ENCODE peak calls at places on chromosomes 16 and 17, in nine cellular contexts. L, R, Q, M, X, B, N, O and C are unnamed samples.

GRCh38 chr17:37824534-37825485 is 80.0 kb upstream of the HNF1B start:
- DNase-seq in L (peak; percentile 92), R (peak; percentile 62), Q (no peak), M (no peak), X (no peak), B (peak; percentile 86), N (peak; percentile 57), O (no peak), C (peak; percentile 62)

GRCh38 chr16:15572329-15573001 is 70.5 kb downstream of the MARF1 start:
- DNase-seq in L (no peak), R (peak; percentile 83), Q (no peak), M (no peak), X (no peak), B (no peak), N (no peak), O (no peak), C (peak; percentile 89)

GRCh38 chr16:52912565-52913173 is 140.0 kb downstream of the CHD9NB start:
- DNase-seq in L (peak; percentile 48), R (peak; percentile 78), Q (no peak), M (peak; percentile 78), X (no peak), B (peak; percentile 69), N (peak; percentile 64), O (peak; percentile 56), C (peak; percentile 66)

GRCh38 chr16:58582971-58583765 is 46.5 kb downstream of the CNOT1 start:
- DNase-seq in L (peak; percentile 40), R (no peak), Q (no peak), M (no peak), X (no peak), B (peak; percentile 28), N (no peak), O (no peak), C (peak; percentile 39)

GRCh38 chr16:87132361-87133014 is 184.7 kb downstream of the C16orf95 start:
- DNase-seq in L (no peak), R (peak; percentile 73), Q (peak; percentile 73), M (peak; percentile 33), X (no peak), B (no peak), N (no peak), O (no peak), C (peak; percentile 47)

GRCh38 chr17:20230924-20231323 is 221.8 kb downstream of the SPECC1 start:
- DNase-seq in L (no peak), R (no peak), Q (no peak), M (no peak), X (no peak), B (no peak), N (no peak), O (no peak), C (no peak)

GRCh38 chr17:77474292-77474988 is 333.7 kb downstream of the SEC14L1 start:
- DNase-seq in L (no peak), R (no peak), Q (no peak), M (no peak), X (no peak), B (peak; percentile 76), N (no peak), O (no peak), C (peak; percentile 45)

GRCh38 chr16:89842471-89843408 is 14.5 kb downstream of the SPIRE2 start:
- DNase-seq in L (peak; percentile 72), R (peak; percentile 87), Q (no peak), M (no peak), X (no peak), B (no peak), N (no peak), O (no peak), C (no peak)

GRCh38 chr16:29678691-29679267 is at the start of gene QPRT:
- DNase-seq in L (no peak), R (peak; percentile 85), Q (no peak), M (peak; percentile 93), X (no peak), B (no peak), N (peak; percentile 31), O (no peak), C (peak; percentile 78)

GRCh38 chr17:27915715-27916114 is 22.6 kb upstream of the LYRM9 start:
- DNase-seq in L (no peak), R (no peak), Q (no peak), M (no peak), X (no peak), B (no peak), N (no peak), O (no peak), C (no peak)

GRCh38 chr17:1203111-1203966 is 23.6 kb upstream of the ABR start:
- DNase-seq in L (peak; percentile 56), R (no peak), Q (peak; percentile 93), M (peak; percentile 88), X (peak; percentile 50), B (peak; percentile 79), N (peak; percentile 62), O (peak; percentile 37), C (peak; percentile 77)

GRCh38 chr17:68048996-68049395 is 13.5 kb downstream of the KPNA2 start:
- DNase-seq in L (peak; percentile 23), R (no peak), Q (no peak), M (no peak), X (no peak), B (no peak), N (peak; percentile 37), O (no peak), C (no peak)

GRCh38 chr17:43070257-43070656 is 45.2 kb downstream of the RND2 start:
- DNase-seq in L (no peak), R (no peak), Q (no peak), M (no peak), X (no peak), B (no peak), N (no peak), O (no peak), C (no peak)

GRCh38 chr17:78414178-78415162 is 36.0 kb downstream of the PGS1 start:
- DNase-seq in L (no peak), R (no peak), Q (no peak), M (no peak), X (peak; percentile 19), B (no peak), N (no peak), O (no peak), C (no peak)

GRCh38 chr16:78258651-78259050 is 159.2 kb downstream of the WWOX start:
- DNase-seq in L (no peak), R (no peak), Q (no peak), M (no peak), X (no peak), B (no peak), N (no peak), O (no peak), C (peak; percentile 51)

GRCh38 chr16:89155184-89155679 is 16.3 kb upstream of the CDH15 start:
- DNase-seq in L (peak; percentile 67), R (no peak), Q (no peak), M (no peak), X (no peak), B (peak; percentile 29), N (no peak), O (peak; percentile 27), C (peak; percentile 60)

GRCh38 chr16:86806838-86807351 is 228.5 kb downstream of the FOXL1 start:
- DNase-seq in L (no peak), R (no peak), Q (no peak), M (no peak), X (no peak), B (no peak), N (no peak), O (no peak), C (peak; percentile 51)

DNA sequence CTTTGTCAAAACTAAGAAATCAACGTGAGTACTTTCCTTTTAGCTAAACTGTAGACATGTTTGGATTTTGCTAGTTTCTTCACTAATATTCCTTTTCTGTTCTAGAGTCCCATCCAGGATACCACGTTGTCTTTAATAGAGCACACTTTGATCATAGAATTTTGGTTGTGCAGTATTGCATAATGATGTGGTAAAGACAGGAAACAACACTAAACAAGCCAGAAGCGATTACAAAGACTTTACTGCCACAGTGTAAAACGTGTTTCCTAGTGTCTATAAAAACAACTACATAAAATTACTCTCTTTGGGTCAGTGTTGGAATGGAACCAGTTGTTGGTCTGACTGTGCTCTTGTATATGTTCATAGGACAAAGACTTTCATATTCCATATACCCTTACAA is 19.3 kb downstream of the SHISA9 start:
- DNase-seq in L (no peak), R (no peak), Q (no peak), M (no peak), X (no peak), B (no peak), N (no peak), O (no peak), C (no peak)
- H3K4me3 ChIP-seq in L (no peak overlapping the region), R (no peak overlapping the region), Q (no peak overlapping the region), M (no peak overlapping the region), X (no peak overlapping the region), B (no peak overlapping the region), N (no peak overlapping the region), O (no peak overlapping the region), C (no peak overlapping the region)

GRCh38 chr16:72309001-72309400 is 137.0 kb upstream of the PMFBP1 start:
- DNase-seq in L (no peak), R (peak; percentile 96), Q (no peak), M (no peak), X (no peak), B (no peak), N (no peak), O (no peak), C (no peak)
- H3K9me3 ChIP-seq in L (no peaks in the 10 kb centered on the region), R (no peaks in the 10 kb centered on the region), Q (no peaks in the 10 kb centered on the region), M (no peaks in the 10 kb centered on the region), X (no peaks in the 10 kb centered on the region), B (peaks cover 2% of the 10 kb centered on the region), N (no peaks in the 10 kb centered on the region), O (no peaks in the 10 kb centered on the region), C (no peaks in the 10 kb centered on the region)

DNA sequence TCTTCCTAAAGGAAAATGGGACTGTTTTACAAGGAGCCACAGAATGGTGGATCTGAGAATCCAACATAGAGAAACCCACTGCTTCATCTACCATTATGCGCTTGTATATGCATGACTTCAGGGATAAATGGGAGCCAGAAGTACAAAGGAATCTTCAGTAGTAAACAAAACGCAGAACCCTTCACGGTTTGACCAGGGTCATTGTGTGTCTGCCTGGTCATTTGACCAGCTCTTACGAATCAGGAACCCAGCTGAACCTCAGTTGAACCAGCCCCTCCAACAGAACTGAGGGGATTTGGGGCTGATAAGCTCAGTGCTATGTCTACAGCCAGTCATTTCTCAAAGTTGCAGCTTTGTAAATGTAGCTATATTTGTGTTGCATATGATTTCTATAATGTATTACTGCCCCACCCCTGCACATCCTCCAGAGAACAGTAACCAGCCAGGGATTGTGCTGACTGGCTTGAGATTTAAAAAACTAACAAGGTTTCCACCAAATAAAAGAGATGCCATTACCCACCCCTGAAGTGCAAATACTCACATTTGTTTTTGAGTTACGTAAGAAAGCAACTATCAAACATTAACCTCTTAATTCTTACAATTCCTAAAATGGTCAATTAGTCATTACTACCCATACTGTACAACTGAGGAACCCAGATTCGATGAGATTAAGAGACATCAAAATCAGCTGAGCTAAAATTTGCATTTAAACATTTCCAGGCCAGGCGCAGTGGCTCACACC is 6.3 kb downstream of the CMTM4 start:
- DNase-seq in L (no peak), R (peak; percentile 57), Q (no peak), M (no peak), X (no peak), B (no peak), N (no peak), O (no peak), C (no peak)
- H3K4me3 ChIP-seq in L (no peak overlapping the region), R (no peak overlapping the region), Q (no peak overlapping the region), M (no peak overlapping the region), X (no peak overlapping the region), B (no peak overlapping the region), N (no peak overlapping the region), O (no peak overlapping the region), C (no peak overlapping the region)

DNA sequence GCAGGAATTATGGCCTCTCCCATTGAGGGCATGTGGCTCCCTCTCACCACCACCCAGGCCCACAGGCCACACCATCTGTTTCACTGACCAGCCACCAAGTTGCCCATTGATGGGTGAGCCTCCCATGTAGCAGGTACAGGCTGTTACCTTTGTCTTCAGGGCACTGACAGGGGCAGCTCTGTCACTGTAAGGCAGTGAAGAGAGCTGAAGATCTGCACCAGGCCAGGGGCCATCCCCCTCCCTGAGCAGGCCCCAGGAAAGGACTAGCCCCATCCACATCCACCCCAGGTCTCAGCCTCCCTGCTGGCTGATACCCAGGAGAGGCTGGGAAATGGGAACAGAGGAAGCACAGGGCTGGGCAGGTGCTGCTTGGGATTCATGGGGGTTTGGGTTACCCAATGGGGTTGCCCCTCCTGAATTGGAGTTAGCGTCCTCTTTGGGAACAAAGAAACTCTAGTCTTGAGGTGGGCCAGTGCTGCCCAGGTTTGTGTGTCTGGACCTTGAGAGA is 1691.4 kb downstream of the TP53TG3F start:
- DNase-seq in L (no peak), R (no peak), Q (no peak), M (no peak), X (no peak), B (no peak), N (no peak), O (no peak), C (no peak)
- H3K9me3 ChIP-seq in L (peaks cover 18% of the 10 kb centered on the region), R (peaks cover 94% of the 10 kb centered on the region), Q (peaks cover 1% of the 10 kb centered on the region), M (no peaks in the 10 kb centered on the region), X (no peaks in the 10 kb centered on the region), B (no peaks in the 10 kb centered on the region), N (peaks cover 7% of the 10 kb centered on the region), O (no peaks in the 10 kb centered on the region), C (no peaks in the 10 kb centered on the region)